ENCODE peak calls at places on chromosome 20, in eight cellular contexts. A is Calu3, M is body of pancreas, P is K562, D is GM12864, L is fibroblast of the aortic adventitia, K is nephron progenitor cell, G is fibroblast of mammary gland. Y is an unnamed sample.

GRCh38 chr20:2692886-2693285 is 306 bp downstream of the EBF4 start:
- DNase-seq in A (no peak), M (peak; percentile 20), P (peak; percentile 48), D (no peak), L (no peak), K (peak; percentile 58), G (no peak), Y (no peak)

GRCh38 chr20:13984211-13984610 is 6.2 kb downstream of the SEL1L2 start:
- DNase-seq in A (no peak), M (no peak), P (no peak), D (no peak), L (no peak), K (no peak), G (no peak), Y (no peak)

GRCh38 chr20:62587757-62588402 is 54.4 kb upstream of the SLCO4A1 start:
- DNase-seq in A (no peak), M (no peak), P (peak; percentile 52), D (no peak), L (peak; percentile 30), K (peak; percentile 80), G (peak; percentile 48), Y (no peak)

GRCh38 chr20:45014671-45015415 is 48.5 kb downstream of the STK4 start:
- DNase-seq in A (peak; percentile 10), M (no peak), P (no peak), D (no peak), L (peak; percentile 79), K (no peak), G (peak; percentile 61), Y (no peak)

GRCh38 chr20:51237278-51237677 is 214.4 kb upstream of the KCNG1 start:
- DNase-seq in A (no peak), M (no peak), P (no peak), D (no peak), L (peak; percentile 24), K (no peak), G (peak; percentile 24), Y (no peak)

GRCh38 chr20:380763-381580 is 412 bp downstream of the TRIB3 start:
- DNase-seq in A (peak; percentile 85), M (peak; percentile 66), P (peak; percentile 84), D (peak; percentile 26), L (peak; percentile 83), K (peak; percentile 72), G (peak; percentile 40), Y (peak; percentile 70)

GRCh38 chr20:50649587-50649986 is 41.8 kb downstream of the RIPOR3 start:
- DNase-seq in A (no peak), M (no peak), P (no peak), D (no peak), L (no peak), K (no peak), G (no peak), Y (no peak)

GRCh38 chr20:35342154-35342769 is 50.0 kb upstream of the FAM83C start:
- DNase-seq in A (no peak), M (no peak), P (no peak), D (no peak), L (peak; percentile 23), K (no peak), G (peak; percentile 16), Y (no peak)

GRCh38 chr20:56987992-56988391 is 278.4 kb downstream of the BMP7 start:
- DNase-seq in A (no peak), M (no peak), P (peak; percentile 55), D (no peak), L (no peak), K (no peak), G (no peak), Y (no peak)

GRCh38 chr20:53578492-53579222 is 15.0 kb downstream of the ZNF217 start:
- DNase-seq in A (peak; percentile 81), M (peak; percentile 71), P (peak; percentile 79), D (peak; percentile 77), L (peak; percentile 97), K (peak; percentile 48), G (peak; percentile 94), Y (no peak)

GRCh38 chr20:20463933-20464374 is 96.0 kb downstream of the INSM1 start:
- DNase-seq in A (no peak), M (no peak), P (no peak), D (peak; percentile 42), L (peak; percentile 16), K (no peak), G (no peak), Y (no peak)

GRCh38 chr20:35085477-35086225 is 7.0 kb downstream of the TRPC4AP start:
- DNase-seq in A (no peak), M (no peak), P (no peak), D (no peak), L (no peak), K (no peak), G (no peak), Y (no peak)

GRCh38 chr20:50218987-50219435 is 28.4 kb downstream of the CEBPB start:
- DNase-seq in A (no peak), M (peak; percentile 46), P (peak; percentile 26), D (no peak), L (no peak), K (peak; percentile 40), G (peak; percentile 44), Y (no peak)

GRCh38 chr20:421685-422250 is 13.7 kb downstream of the RBCK1 start:
- DNase-seq in A (no peak), M (no peak), P (no peak), D (no peak), L (no peak), K (no peak), G (no peak), Y (no peak)

GRCh38 chr20:62360854-62361798 is 6.0 kb downstream of the LAMA5 start:
- DNase-seq in A (peak; percentile 82), M (peak; percentile 53), P (no peak), D (no peak), L (no peak), K (no peak), G (no peak), Y (no peak)

GRCh38 chr20:40958598-40958997 is 70.0 kb upstream of the TOP1 start:
- DNase-seq in A (no peak), M (no peak), P (no peak), D (no peak), L (no peak), K (no peak), G (no peak), Y (no peak)

GRCh38 chr20:18032977-18033892 is 24.5 kb downstream of the OVOL2 start:
- DNase-seq in A (no peak), M (no peak), P (no peak), D (no peak), L (no peak), K (peak; percentile 19), G (no peak), Y (no peak)
- TF ChIP-seq CTCF in A (no peak), M (no peak), P (no peak), D (no peak), L (peak; percentile 18), K (peak; percentile 20), G (no peak), Y (no peak)

DNA sequence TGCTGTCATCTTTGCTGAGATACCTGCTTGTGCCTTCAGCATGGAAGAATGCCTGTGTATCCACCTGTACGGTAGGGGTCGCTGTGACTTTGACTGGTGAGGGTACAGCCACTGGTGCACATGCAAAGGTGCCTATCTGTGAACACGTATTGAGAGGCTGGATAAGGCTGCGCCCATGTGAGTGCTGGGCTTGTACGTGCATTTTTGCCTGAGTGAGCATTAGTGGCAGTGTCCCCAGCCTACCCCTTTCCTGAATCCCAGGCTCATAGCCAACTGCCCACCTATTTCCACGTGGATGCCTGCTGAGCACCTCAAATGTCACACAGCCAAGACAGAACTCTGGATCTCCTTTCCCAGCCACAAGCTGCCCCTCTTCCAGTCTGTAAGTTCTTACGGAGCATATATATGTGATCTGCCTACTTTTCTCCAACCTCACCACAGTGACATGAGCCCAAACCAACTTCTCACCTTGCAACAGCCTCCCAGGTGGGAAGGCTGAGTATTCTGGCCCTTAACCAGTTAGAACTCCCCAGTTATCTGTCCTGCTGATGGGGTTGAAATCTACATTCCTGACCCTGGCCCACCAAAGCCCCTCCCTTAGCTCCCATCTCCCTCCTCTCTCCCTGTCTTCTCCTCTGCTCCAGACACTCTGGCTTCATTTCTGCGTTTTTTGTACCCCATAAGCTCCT is 1.1 kb upstream of the SLC2A10 start:
- DNase-seq in A (peak; percentile 44), M (peak; percentile 81), P (no peak), D (no peak), L (no peak), K (no peak), G (no peak), Y (no peak)
- TF ChIP-seq CTCF in A (no peak), M (peak; percentile 45), P (peak; percentile 29), D (peak; percentile 56), L (no peak), K (peak; percentile 20), G (no peak), Y (no peak)

DNA sequence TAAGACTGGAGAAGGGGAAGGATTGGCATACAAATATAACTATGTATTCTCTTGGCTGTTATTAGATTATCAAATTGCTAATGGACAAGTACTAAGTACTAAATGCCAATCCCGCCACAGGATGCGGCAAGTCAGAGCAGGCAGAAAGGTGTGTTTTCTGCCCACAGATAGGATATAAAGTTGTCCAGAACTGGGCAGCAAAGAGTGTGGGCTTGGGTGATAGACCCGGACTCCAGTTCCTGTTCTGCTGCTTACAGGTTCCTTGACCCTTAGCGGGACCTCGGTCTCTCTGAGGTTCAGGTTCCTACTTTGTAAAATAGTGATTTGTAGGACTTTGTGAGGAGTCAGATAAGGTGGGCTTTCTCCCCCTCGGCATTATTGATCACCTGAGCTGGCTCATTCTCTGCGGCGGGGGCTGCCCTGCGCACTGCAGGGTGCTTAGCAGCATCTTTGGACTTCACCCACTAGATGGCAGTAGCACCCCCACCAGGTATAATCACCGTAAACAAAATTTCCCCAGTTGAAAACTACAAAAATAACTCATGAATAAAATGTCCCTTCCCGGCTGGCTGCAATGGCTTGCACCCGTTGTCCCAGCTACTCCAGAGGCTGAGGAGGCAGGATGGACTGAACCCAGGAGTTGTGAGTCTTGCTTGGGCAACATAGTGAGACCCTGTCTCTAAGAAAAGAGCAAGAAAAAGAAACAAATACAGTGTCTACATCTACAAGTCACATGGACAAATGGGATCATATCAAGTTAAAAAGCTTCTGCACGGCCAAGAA is 193.1 kb downstream of the DOK5 start:
- DNase-seq in A (peak; percentile 75), M (peak; percentile 40), P (peak; percentile 23), D (peak; percentile 4), L (peak; percentile 34), K (peak; percentile 46), G (peak; percentile 28), Y (no peak)
- TF ChIP-seq CTCF in A (peak; percentile 85), M (peak; percentile 76), P (peak; percentile 65), D (peak; percentile 71), L (peak; percentile 68), K (peak; percentile 70), G (peak; percentile 72), Y (peak; percentile 69)

GRCh38 chr20:38115205-38115604 is 49.9 kb downstream of the TGM2 start:
- DNase-seq in A (no peak), M (no peak), P (peak; percentile 8), D (no peak), L (no peak), K (no peak), G (no peak), Y (no peak)

GRCh38 chr20:38114353-38114791 is 50.7 kb downstream of the TGM2 start:
- DNase-seq in A (no peak), M (no peak), P (peak; percentile 65), D (no peak), L (peak; percentile 62), K (no peak), G (peak; percentile 65), Y (no peak)

GRCh38 chr20:38112943-38113294 is 52.2 kb downstream of the TGM2 start:
- DNase-seq in A (no peak), M (no peak), P (no peak), D (no peak), L (no peak), K (no peak), G (no peak), Y (no peak)

GRCh38 chr20:38112249-38112942 is 52.7 kb downstream of the TGM2 start:
- DNase-seq in A (no peak), M (no peak), P (no peak), D (no peak), L (no peak), K (no peak), G (no peak), Y (no peak)

GRCh38 chr20:38113401-38114325 is 51.4 kb downstream of the TGM2 start:
- DNase-seq in A (peak; percentile 86), M (no peak), P (peak; percentile 85), D (no peak), L (no peak), K (peak; percentile 40), G (no peak), Y (peak; percentile 62)
- TF ChIP-seq CTCF in A (peak; percentile 58), M (no peak), P (peak; percentile 90), D (peak; percentile 20), L (no peak), K (peak; percentile 28), G (peak; percentile 15), Y (peak; percentile 55)

Y was measured in CD14-positive monocyte.